ENCODE peak calls at places on chromosomes 6 and 20, in five cellular contexts. K is NCI-H524 treated with DMSO at 0.1 percent for 48 hours; N is fibroblast of lung; C is NCI-H1417 treated with DMSO at 0.1 percent for 48 hours; J is CD4-positive, alpha-beta T cell. H is an unnamed sample.

GRCh38 chr20:2521369-2522305 is 12.9 kb upstream of the ZNF343 start:
- DNase-seq in K (peak), N (peak), C (no peak), J (no peak), H (no peak)

GRCh38 chr6:162074641-162075040 is 652.9 kb downstream of the PRKN start:
- DNase-seq in K (no peak), N (no peak), C (no peak), J (no peak), H (no peak)

GRCh38 chr6:79687759-79688158 is 56.6 kb downstream of the SH3BGRL2 start:
- DNase-seq in K (no peak), N (no peak), C (no peak), J (no peak), H (no peak)

GRCh38 chr20:49457444-49457843 is 25.0 kb downstream of the KCNB1 start:
- DNase-seq in K (no peak), N (no peak), C (no peak), J (no peak), H (no peak)

GRCh38 chr20:52494244-52494643 is 302.7 kb upstream of the ZFP64 start:
- DNase-seq in K (no peak), N (peak), C (no peak), J (no peak), H (no peak)

GRCh38 chr6:124967444-124967843 is 5.2 kb downstream of the RNF217 start:
- DNase-seq in K (no peak), N (peak), C (no peak), J (no peak), H (no peak)

GRCh38 chr20:16764560-16764959 is 16.4 kb downstream of the OTOR start:
- DNase-seq in K (no peak), N (no peak), C (no peak), J (no peak), H (no peak)

GRCh38 chr20:19858972-19859371 is 100.9 kb downstream of the RIN2 start:
- DNase-seq in K (no peak), N (no peak), C (no peak), J (no peak), H (no peak)

GRCh38 chr6:134706153-134706552 is 243.7 kb downstream of the ALDH8A1 start:
- DNase-seq in K (no peak), N (no peak), C (no peak), J (no peak), H (no peak)

GRCh38 chr6:38269773-38270172 is 370.0 kb downstream of the BTBD9 start:
- DNase-seq in K (no peak), N (no peak), C (no peak), J (no peak), H (no peak)

GRCh38 chr6:24883618-24884017 is 52.1 kb downstream of the RIPOR2 start:
- DNase-seq in K (no peak), N (peak), C (no peak), J (no peak), H (no peak)

GRCh38 chr6:23180504-23181293 is 611.3 kb downstream of the HDGFL1 start:
- DNase-seq in K (peak), N (peak), C (peak), J (no peak), H (peak)

GRCh38 chr20:33852971-33853813 is 42.0 kb downstream of the CHMP4B start:
- DNase-seq in K (no peak), N (no peak), C (no peak), J (no peak), H (no peak)

GRCh38 chr6:97175806-97176205 is 107.2 kb downstream of the MMS22L start:
- DNase-seq in K (no peak), N (no peak), C (no peak), J (no peak), H (peak)

GRCh38 chr20:58212636-58213035 is 15.8 kb downstream of the ANKRD60 start:
- DNase-seq in K (no peak), N (no peak), C (no peak), J (no peak), H (no peak)

GRCh38 chr6:157323114-157323923 is at the start of gene TMEM242:
- DNase-seq in K (no peak), N (peak), C (no peak), J (peak), H (no peak)

GRCh38 chr6:3231213-3232016 is 4.0 kb upstream of the TUBB2B start:
- DNase-seq in K (peak), N (peak), C (peak), J (no peak), H (peak)

GRCh38 chr20:14919473-14920157 is 582.2 kb upstream of the FLRT3 start:
- DNase-seq in K (no peak), N (no peak), C (peak), J (no peak), H (peak)

GRCh38 chr6:131733376-131734016 is 22.7 kb upstream of the CTAGE9 start:
- DNase-seq in K (no peak), N (peak), C (no peak), J (no peak), H (no peak)

GRCh38 chr6:54910326-54910952 is 63.9 kb downstream of the FAM83B start:
- DNase-seq in K (no peak), N (peak), C (no peak), J (no peak), H (no peak)

GRCh38 chr20:25178563-25179438 is 16.7 kb upstream of the ENTPD6 start:
- DNase-seq in K (no peak), N (peak), C (peak), J (no peak), H (no peak)